ENCODE peak calls at places on chromosome 5, in nine cellular contexts. F, B, P, D, R, H, E, C and J are unnamed samples.
A peak's percentile ranks its signal among the peaks of the same experiment; 100 is the strongest.

GRCh38 chr5:114903767-114904166 is 265.9 kb downstream of the TRIM36 start:
- DNase-seq in F (no peak), B (no peak), P (no peak), D (no peak), R (no peak), H (no peak), E (no peak), C (no peak), J (no peak)

GRCh38 chr5:57277085-57277484 is 103.2 kb downstream of the GPBP1 start:
- DNase-seq in F (no peak), B (no peak), P (no peak), D (no peak), R (no peak), H (no peak), E (no peak), C (no peak), J (no peak)

GRCh38 chr5:146306838-146307237 is 31.8 kb upstream of the POU4F3 start:
- DNase-seq in F (no peak), B (no peak), P (no peak), D (no peak), R (no peak), H (no peak), E (no peak), C (no peak), J (no peak)

GRCh38 chr5:139058121-139058520 is 140.0 kb downstream of the SIL1 start:
- DNase-seq in F (peak; percentile 23), B (no peak), P (no peak), D (no peak), R (no peak), H (no peak), E (no peak), C (no peak), J (no peak)

GRCh38 chr5:151023651-151024050 is 3.3 kb downstream of the GPX3 start:
- DNase-seq in F (no peak), B (peak; percentile 74), P (no peak), D (peak; percentile 78), R (peak; percentile 79), H (no peak), E (no peak), C (no peak), J (peak; percentile 54)

GRCh38 chr5:56545016-56545415 is 270.3 kb upstream of the MAP3K1 start:
- DNase-seq in F (no peak), B (no peak), P (no peak), D (no peak), R (no peak), H (no peak), E (no peak), C (no peak), J (peak; percentile 51)

GRCh38 chr5:1204693-1205242 is 3.4 kb downstream of the SLC6A19 start:
- DNase-seq in F (no peak), B (peak; percentile 54), P (no peak), D (peak; percentile 49), R (no peak), H (no peak), E (no peak), C (no peak), J (peak; percentile 46)

GRCh38 chr5:172648008-172648359 is 6.9 kb downstream of the NEURL1B start:
- DNase-seq in F (no peak), B (no peak), P (no peak), D (no peak), R (no peak), H (no peak), E (no peak), C (no peak), J (peak; percentile 47)

GRCh38 chr5:30405821-30406220 is 787.7 kb upstream of the CDH6 start:
- DNase-seq in F (no peak), B (no peak), P (no peak), D (no peak), R (no peak), H (no peak), E (no peak), C (no peak), J (no peak)

GRCh38 chr5:135833961-135834638 is 363 bp upstream of the SLC25A48 start:
- DNase-seq in F (no peak), B (no peak), P (no peak), D (no peak), R (no peak), H (no peak), E (peak; percentile 47), C (no peak), J (no peak)

GRCh38 chr5:164097747-164098146 is 592.3 kb downstream of the MAT2B start:
- DNase-seq in F (no peak), B (no peak), P (no peak), D (peak; percentile 74), R (no peak), H (no peak), E (no peak), C (no peak), J (no peak)

GRCh38 chr5:39219433-39219832 is at the start of gene FYB1:
- DNase-seq in F (peak; percentile 24), B (no peak), P (no peak), D (no peak), R (peak; percentile 38), H (no peak), E (no peak), C (no peak), J (no peak)

GRCh38 chr5:150642567-150642927 is 2.1 kb downstream of the SYNPO start:
- DNase-seq in F (peak; percentile 53), B (peak; percentile 83), P (no peak), D (peak; percentile 89), R (peak; percentile 88), H (no peak), E (no peak), C (no peak), J (no peak)

GRCh38 chr5:114055318-114055788 is 306.5 kb upstream of the KCNN2 start:
- DNase-seq in F (no peak), B (peak; percentile 69), P (no peak), D (peak; percentile 10), R (no peak), H (peak; percentile 66), E (peak; percentile 78), C (no peak), J (peak; percentile 86)

GRCh38 chr5:144421411-144421810 is 250.7 kb downstream of the KCTD16 start:
- DNase-seq in F (no peak), B (no peak), P (no peak), D (peak; percentile 11), R (no peak), H (no peak), E (no peak), C (no peak), J (no peak)

GRCh38 chr5:122258840-122259239 is 53.2 kb upstream of the SNCAIP start:
- DNase-seq in F (no peak), B (no peak), P (no peak), D (no peak), R (no peak), H (no peak), E (no peak), C (no peak), J (no peak)

GRCh38 chr5:10760033-10760975 is 730 bp downstream of the DAP start:
- DNase-seq in F (no peak), B (no peak), P (no peak), D (peak; percentile 70), R (peak; percentile 32), H (peak; percentile 30), E (peak; percentile 77), C (no peak), J (no peak)

GRCh38 chr5:95369796-95370195 is 21.4 kb upstream of the FAM81B start:
- DNase-seq in F (no peak), B (no peak), P (no peak), D (no peak), R (no peak), H (no peak), E (no peak), C (no peak), J (no peak)

GRCh38 chr5:134590992-134591659 is 41.5 kb downstream of the SAR1B start:
- DNase-seq in F (no peak), B (no peak), P (no peak), D (peak; percentile 37), R (no peak), H (no peak), E (no peak), C (no peak), J (no peak)

GRCh38 chr5:108561416-108562204 is 179.7 kb upstream of the FBXL17 start:
- DNase-seq in F (no peak), B (no peak), P (no peak), D (no peak), R (no peak), H (no peak), E (no peak), C (no peak), J (no peak)

GRCh38 chr5:50799596-50799995 is 133.2 kb downstream of the PARP8 start:
- DNase-seq in F (no peak), B (no peak), P (no peak), D (no peak), R (no peak), H (no peak), E (no peak), C (no peak), J (no peak)

GRCh38 chr5:35790462-35790822 is 66.2 kb upstream of the IL7R start:
- DNase-seq in F (no peak), B (no peak), P (no peak), D (no peak), R (no peak), H (no peak), E (no peak), C (no peak), J (no peak)

GRCh38 chr5:40022057-40022456 is 597.3 kb upstream of the DAB2 start:
- DNase-seq in F (no peak), B (no peak), P (no peak), D (no peak), R (no peak), H (no peak), E (no peak), C (no peak), J (no peak)

GRCh38 chr5:151157426-151158286 is at the start of gene ANXA6:
- DNase-seq in F (peak; percentile 34), B (peak; percentile 89), P (peak; percentile 20), D (peak; percentile 86), R (peak; percentile 75), H (peak; percentile 27), E (peak; percentile 83), C (no peak), J (peak; percentile 94)

GRCh38 chr5:145056805-145057204 is 778.3 kb downstream of the PRELID2 start:
- DNase-seq in F (no peak), B (no peak), P (no peak), D (peak; percentile 69), R (no peak), H (no peak), E (no peak), C (no peak), J (no peak)

GRCh38 chr5:176675676-176676360 is 28.5 kb downstream of the TSPAN17 start:
- DNase-seq in F (no peak), B (no peak), P (no peak), D (peak; percentile 44), R (no peak), H (no peak), E (no peak), C (no peak), J (no peak)

GRCh38 chr5:87151547-87151946 is 116.1 kb upstream of the RASA1 start:
- DNase-seq in F (peak; percentile 48), B (no peak), P (no peak), D (peak; percentile 98), R (no peak), H (no peak), E (no peak), C (no peak), J (no peak)

GRCh38 chr5:179393078-179393477 is 47.8 kb upstream of the ADAMTS2 start:
- DNase-seq in F (no peak), B (no peak), P (no peak), D (peak; percentile 90), R (no peak), H (no peak), E (peak; percentile 15), C (no peak), J (no peak)

GRCh38 chr5:173123416-173123815 is 20.9 kb upstream of the BNIP1 start:
- DNase-seq in F (no peak), B (no peak), P (no peak), D (no peak), R (peak; percentile 20), H (no peak), E (no peak), C (no peak), J (no peak)

GRCh38 chr5:176610430-176610763 is 441 bp upstream of the GPRIN1 start:
- DNase-seq in F (no peak), B (no peak), P (no peak), D (no peak), R (no peak), H (no peak), E (no peak), C (no peak), J (no peak)

GRCh38 chr5:14741721-14742426 is 77.4 kb downstream of the OTULIN start:
- DNase-seq in F (no peak), B (no peak), P (no peak), D (no peak), R (no peak), H (no peak), E (no peak), C (no peak), J (peak; percentile 40)